ENCODE peak calls at places on chromosomes 3 and 15, in five cellular contexts. M, R, S, A and X are unnamed samples.

GRCh38 chr3:190044142-190044541 is 76.6 kb downstream of the P3H2 start:
- DNase-seq in S (no peak), M (no peak), R (no peak), A (no peak), X (no peak)

GRCh38 chr3:79872483-79872882 is 104.7 kb upstream of the ROBO1 start:
- DNase-seq in R (no peak), M (no peak), S (no peak), A (no peak), X (no peak)

GRCh38 chr3:10697918-10698317 is 118.1 kb upstream of the SLC6A11 start:
- DNase-seq in A (no peak), S (no peak), M (peak; percentile 76), R (no peak), X (no peak)

GRCh38 chr3:192902481-192903023 is 15.1 kb downstream of the MB21D2 start:
- DNase-seq in A (no peak), R (no peak), S (no peak), M (no peak), X (no peak)

GRCh38 chr15:41583795-41584194 is 24.8 kb downstream of the TYRO3 start:
- DNase-seq in R (no peak), S (no peak), M (no peak), A (no peak), X (no peak)

GRCh38 chr3:43539321-43539720 is 82.5 kb downstream of the ANO10 start:
- DNase-seq in S (no peak), M (peak; percentile 67), R (no peak), A (no peak), X (no peak)

GRCh38 chr3:100972867-100973266 is 20.4 kb downstream of the ABI3BP start:
- DNase-seq in S (no peak), A (no peak), R (no peak), M (no peak), X (no peak)

GRCh38 chr3:146640955-146641867 is 36.1 kb upstream of the PLSCR5 start:
- DNase-seq in S (no peak), A (peak; percentile 7), R (no peak), M (peak; percentile 61), X (peak; percentile 43)

GRCh38 chr15:83200162-83200561 is 7.5 kb downstream of the HDGFL3 start:
- DNase-seq in A (no peak), M (no peak), R (no peak), S (no peak), X (no peak)

GRCh38 chr3:187651282-187651681 is 18.9 kb downstream of the SST start:
- DNase-seq in S (no peak), A (no peak), R (no peak), M (no peak), X (no peak)

GRCh38 chr3:192372627-192373026 is 354.7 kb downstream of the FGF12 start:
- DNase-seq in A (no peak), M (no peak), R (no peak), S (no peak), X (no peak)

GRCh38 chr3:161104561-161105551 is at the start of gene B3GALNT1:
- DNase-seq in R (peak; percentile 68), M (peak; percentile 89), S (peak; percentile 86), A (peak; percentile 11), X (no peak)

GRCh38 chr3:152121292-152121654 is 147.5 kb upstream of the MBNL1 start:
- DNase-seq in A (no peak), S (no peak), M (no peak), R (no peak), X (no peak)

GRCh38 chr3:37741644-37742043 is 120.0 kb upstream of the CTDSPL start:
- DNase-seq in R (peak; percentile 74), A (no peak), M (no peak), S (no peak), X (no peak)

GRCh38 chr3:67292356-67293225 is 294.5 kb downstream of the KBTBD8 start:
- DNase-seq in A (no peak), S (no peak), M (no peak), R (peak; percentile 48), X (no peak)

GRCh38 chr3:189337672-189338071 is 165.9 kb downstream of the TPRG1 start:
- DNase-seq in S (no peak), R (no peak), M (no peak), A (no peak), X (no peak)

GRCh38 chr3:180433172-180433571 is 168.8 kb upstream of the TTC14 start:
- DNase-seq in R (no peak), A (no peak), M (no peak), S (no peak), X (no peak)

GRCh38 chr3:177721864-177722370 is 524.6 kb upstream of the TBL1XR1 start:
- DNase-seq in S (no peak), R (no peak), M (no peak), A (no peak), X (no peak)

GRCh38 chr3:68832680-68833079 is 99.7 kb downstream of the TAFA4 start:
- DNase-seq in A (no peak), R (no peak), S (peak; percentile 66), M (no peak), X (no peak)

GRCh38 chr15:76199106-76200082 is 111.9 kb downstream of the ETFA start:
- DNase-seq in M (peak; percentile 60), R (peak; percentile 90), S (peak; percentile 70), A (no peak), X (no peak)

GRCh38 chr3:28348286-28348636 is 260 bp upstream of the ZCWPW2 start:
- DNase-seq in A (no peak), S (no peak), M (no peak), R (no peak), X (no peak)

GRCh38 chr3:28347374-28348285 is 891 bp upstream of the ZCWPW2 start:
- DNase-seq in S (no peak), A (peak; percentile 13), M (no peak), R (no peak), X (no peak)

GRCh38 chr3:28348637-28349396 is at the start of the genes AZI2 and ZCWPW2:
- DNase-seq in M (peak; percentile 96), A (peak; percentile 91), S (peak; percentile 98), R (peak; percentile 98), X (peak; percentile 89)

GRCh38 chr3:28343144-28343543 is 5.4 kb upstream of the ZCWPW2 start:
- DNase-seq in M (no peak), S (no peak), R (no peak), A (no peak), X (no peak)

GRCh38 chr3:28345690-28346089 is 2.8 kb upstream of the ZCWPW2 start:
- DNase-seq in S (no peak), R (no peak), M (no peak), A (no peak), X (no peak)
- H3K4me3 ChIP-seq in S (no peak overlapping the region), R (no peak overlapping the region), M (no peak overlapping the region), A (no peak overlapping the region), X (no peak overlapping the region)

GRCh38 chr15:100531823-100532222 is 3.1 kb upstream of the CERS3 start:
- DNase-seq in M (no peak), S (no peak), R (no peak), A (no peak), X (no peak)

GRCh38 chr15:100533934-100534333 is 5.2 kb upstream of the CERS3 start:
- DNase-seq in R (no peak), M (no peak), S (no peak), A (no peak), X (no peak)

GRCh38 chr15:100525894-100526512 is 2.7 kb downstream of the CERS3 start:
- DNase-seq in A (no peak), M (no peak), S (no peak), R (peak; percentile 64), X (no peak)

GRCh38 chr15:100529556-100529955 is 806 bp upstream of the CERS3 start:
- DNase-seq in R (no peak), A (peak; percentile 21), M (no peak), S (no peak), X (no peak)

DNA sequence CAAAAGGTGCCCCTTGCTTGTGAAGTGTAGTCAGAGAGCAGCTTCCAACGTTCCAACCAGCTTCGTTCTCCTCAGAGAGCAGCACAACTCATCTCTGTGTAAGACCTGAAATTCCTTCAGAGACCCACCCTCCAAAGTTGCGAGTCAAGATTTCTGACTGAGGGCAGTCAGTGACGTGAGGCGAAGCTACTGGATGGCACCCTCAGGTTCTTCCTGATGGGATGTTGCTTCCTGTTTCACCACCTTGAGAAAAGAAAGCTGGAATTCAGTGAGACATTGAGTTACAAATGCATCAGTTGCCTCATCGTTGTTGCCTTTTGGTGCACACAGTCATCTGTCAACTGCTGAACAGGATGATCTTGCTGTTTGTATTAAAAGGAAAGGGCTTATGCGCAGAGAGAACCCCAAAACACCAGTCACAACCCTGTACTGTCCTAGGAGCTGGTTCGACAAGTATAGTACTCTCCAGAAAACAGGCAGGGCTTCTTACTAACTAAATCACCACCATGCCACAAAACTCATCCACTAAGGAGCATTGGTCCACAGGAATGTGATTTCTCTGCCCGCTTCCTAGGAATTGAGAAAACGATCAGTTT is at the start of gene CERS3:
- DNase-seq in M (no peak), R (no peak), A (no peak), S (no peak), X (no peak)
- H3K4me3 ChIP-seq in M (no peak within 1 kb of the TSS), R (no peak within 1 kb of the TSS), A (no peak within 1 kb of the TSS), S (no peak within 1 kb of the TSS), X (no peak within 1 kb of the TSS)

GRCh38 chr3:48594431-48595049 is 589 bp downstream of the COL7A1 start:
- DNase-seq in R (no peak), M (peak; percentile 65), A (no peak), S (no peak), X (no peak)

GRCh38 chr3:48596676-48597407 is 1.7 kb upstream of the COL7A1 start:
- DNase-seq in A (no peak), M (no peak), R (no peak), S (no peak), X (no peak)

GRCh38 chr3:48595075-48595525 is at the start of gene COL7A1:
- DNase-seq in R (no peak), S (no peak), A (no peak), M (no peak), X (no peak)

GRCh38 chr3:48596157-48596556 is 1.0 kb upstream of the COL7A1 start:
- DNase-seq in M (peak; percentile 58), A (no peak), R (no peak), S (no peak), X (no peak)

GRCh38 chr3:48595526-48596121 is 495 bp upstream of the COL7A1 start:
- DNase-seq in R (peak; percentile 78), A (no peak), M (peak; percentile 83), S (peak; percentile 92), X (no peak)
- H3K4me3 ChIP-seq in R (no peak overlapping the region), A (no peak overlapping the region), M (no peak overlapping the region), S (no peak overlapping the region), X (no peak overlapping the region)

GRCh38 chr15:96416934-96417759 is 86.6 kb downstream of the NR2F2 start:
- DNase-seq in S (peak; percentile 81), A (no peak), R (no peak), M (peak; percentile 83), X (no peak)
- H3K4me3 ChIP-seq in S (peak overlapping the region; percentile 67), A (no peak overlapping the region), R (no peak overlapping the region), M (peak overlapping the region; percentile 53), X (no peak overlapping the region)